ENCODE peak calls at places on chromosome 12, in four cellular contexts. One of them, this sample, is unnamed.

GRCh38 chr12:107522692-107523477 is 162.7 kb upstream of the PWP1 start:
- DNase-seq in K562: peak
- DNase-seq in HepG2: peak
- DNase-seq in WTC11: peak
- DNase-seq in this sample: peak

GRCh38 chr12:24776856-24777255 is 172.0 kb downstream of the BCAT1 start:
- DNase-seq in HepG2: no peak
- DNase-seq in WTC11: no peak
- DNase-seq in K562: no peak
- DNase-seq in this sample: no peak

GRCh38 chr12:79617696-79618095 is 73.1 kb downstream of the PAWR start:
- DNase-seq in WTC11: no peak
- DNase-seq in HepG2: no peak
- DNase-seq in K562: no peak
- DNase-seq in this sample: no peak

GRCh38 chr12:117567644-117568043 is 206.2 kb upstream of the NOS1 start:
- DNase-seq in HepG2: no peak
- DNase-seq in WTC11: no peak
- DNase-seq in K562: no peak
- DNase-seq in this sample: no peak

GRCh38 chr12:24630446-24630845 is 318.5 kb downstream of the BCAT1 start:
- DNase-seq in K562: no peak
- DNase-seq in HepG2: no peak
- DNase-seq in WTC11: no peak
- DNase-seq in this sample: no peak

GRCh38 chr12:18828987-18829386 is 91.1 kb downstream of the CAPZA3 start:
- DNase-seq in K562: no peak
- DNase-seq in WTC11: no peak
- DNase-seq in HepG2: no peak
- DNase-seq in this sample: no peak

GRCh38 chr12:24902521-24903304 is 46.2 kb downstream of the BCAT1 start:
- DNase-seq in K562: no peak
- DNase-seq in HepG2: no peak
- DNase-seq in WTC11: peak
- DNase-seq in this sample: no peak

GRCh38 chr12:95881331-95881955 is 22.7 kb downstream of the SNRPF start:
- DNase-seq in WTC11: no peak
- DNase-seq in HepG2: no peak
- DNase-seq in K562: no peak
- DNase-seq in this sample: no peak

GRCh38 chr12:32702470-32702869 is 23.4 kb downstream of the DNM1L start:
- DNase-seq in HepG2: no peak
- DNase-seq in K562: no peak
- DNase-seq in WTC11: no peak
- DNase-seq in this sample: no peak

GRCh38 chr12:19916982-19917381 is 451.4 kb upstream of the PDE3A start:
- DNase-seq in WTC11: no peak
- DNase-seq in HepG2: no peak
- DNase-seq in K562: no peak
- DNase-seq in this sample: no peak

GRCh38 chr12:75660805-75661404 is 149.5 kb upstream of the KRR1 start:
- DNase-seq in HepG2: no peak
- DNase-seq in K562: no peak
- DNase-seq in WTC11: no peak
- DNase-seq in this sample: no peak

GRCh38 chr12:7856516-7856915 is 16.2 kb downstream of the SLC2A14 start:
- DNase-seq in HepG2: no peak
- DNase-seq in K562: no peak
- DNase-seq in WTC11: no peak
- DNase-seq in this sample: no peak

GRCh38 chr12:67647547-67648305 is 819 bp upstream of the DYRK2 start:
- DNase-seq in WTC11: peak
- DNase-seq in HepG2: peak
- DNase-seq in K562: peak
- DNase-seq in this sample: peak

GRCh38 chr12:58914457-58914856 is 5.8 kb downstream of the LRIG3 start:
- DNase-seq in WTC11: no peak
- DNase-seq in HepG2: no peak
- DNase-seq in K562: no peak
- DNase-seq in this sample: no peak

GRCh38 chr12:103783744-103784664 is 57.0 kb downstream of the NT5DC3 start:
- DNase-seq in HepG2: no peak
- DNase-seq in WTC11: no peak
- DNase-seq in K562: no peak
- DNase-seq in this sample: no peak
- TF ChIP-seq ELF4 in HepG2: no peak
- TF ChIP-seq ELF4 in WTC11: no peak
- TF ChIP-seq ELF4 in K562: no peak
- TF ChIP-seq ELF4 in this sample: no peak

GRCh38 chr12:115426732-115427131 is 742.8 kb upstream of the TBX3 start:
- DNase-seq in HepG2: peak
- DNase-seq in K562: no peak
- DNase-seq in WTC11: no peak
- DNase-seq in this sample: no peak
- TF ChIP-seq ELF4 in HepG2: no peak
- TF ChIP-seq ELF4 in K562: no peak
- TF ChIP-seq ELF4 in WTC11: no peak
- TF ChIP-seq ELF4 in this sample: no peak

DNA sequence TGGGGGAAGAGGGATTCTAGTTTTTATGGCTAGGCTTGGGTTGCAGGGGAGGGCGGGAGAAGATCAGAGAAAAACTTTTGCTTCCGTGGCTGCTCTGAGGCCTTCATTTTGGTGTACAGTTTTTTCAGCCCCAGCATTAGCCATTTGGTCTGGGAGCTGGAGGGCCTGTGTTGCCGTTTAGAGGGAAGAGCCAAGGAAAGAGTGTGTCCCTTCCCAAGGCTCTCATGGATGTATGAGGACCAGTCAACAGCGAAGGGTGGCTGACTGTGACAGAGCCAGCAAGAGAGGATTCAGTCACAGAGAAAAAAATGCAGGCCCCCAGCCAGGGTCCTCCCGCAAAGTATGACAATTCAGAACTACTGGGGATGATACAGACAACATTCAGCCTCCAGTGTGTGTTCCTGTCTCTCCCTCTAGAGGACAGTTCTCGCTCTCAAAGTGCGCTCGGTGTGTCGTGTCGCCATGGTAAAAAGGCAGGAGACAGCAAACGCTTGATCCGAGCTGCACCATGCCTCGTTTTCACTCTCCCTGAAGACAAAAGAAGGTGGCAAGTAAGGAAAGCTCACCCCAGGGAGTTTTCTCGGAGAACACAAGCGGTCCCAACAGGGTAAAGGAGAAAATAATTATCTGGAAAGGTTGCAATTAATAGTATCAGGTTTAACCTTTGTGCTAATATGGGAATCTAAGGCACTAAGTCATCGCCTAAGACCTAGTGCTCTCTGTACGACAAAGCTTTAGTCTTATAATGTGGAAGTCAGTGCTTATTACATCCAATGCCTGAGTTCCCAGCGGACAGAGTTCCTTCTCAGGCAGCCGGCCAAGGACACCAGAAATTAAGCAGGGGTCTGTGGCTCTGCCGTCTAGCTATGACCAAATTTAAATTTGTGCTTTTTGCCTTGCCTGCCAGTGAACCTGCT is 157.3 kb upstream of the PLXNC1 start:
- DNase-seq in HepG2: peak
- DNase-seq in WTC11: peak
- DNase-seq in K562: peak
- DNase-seq in this sample: no peak
- TF ChIP-seq ELF4 in HepG2: no peak
- TF ChIP-seq ELF4 in WTC11: no peak
- TF ChIP-seq ELF4 in K562: no peak
- TF ChIP-seq ELF4 in this sample: no peak

GRCh38 chr12:12327802-12328201 is 22.2 kb downstream of the MANSC1 start:
- DNase-seq in HepG2: peak
- DNase-seq in WTC11: no peak
- DNase-seq in K562: peak
- DNase-seq in this sample: peak
- TF ChIP-seq ELF4 in HepG2: no peak
- TF ChIP-seq ELF4 in WTC11: no peak
- TF ChIP-seq ELF4 in K562: no peak
- TF ChIP-seq ELF4 in this sample: no peak

GRCh38 chr12:10540776-10541205 is 35.1 kb downstream of the EIF2S3B start:
- DNase-seq in HepG2: no peak
- DNase-seq in K562: no peak
- DNase-seq in WTC11: no peak
- DNase-seq in this sample: no peak
- TF ChIP-seq ELF4 in HepG2: no peak
- TF ChIP-seq ELF4 in K562: no peak
- TF ChIP-seq ELF4 in WTC11: no peak
- TF ChIP-seq ELF4 in this sample: no peak

GRCh38 chr12:131219173-131220006 is 265.7 kb downstream of the ADGRD1 start:
- DNase-seq in WTC11: no peak
- DNase-seq in K562: no peak
- DNase-seq in HepG2: no peak
- DNase-seq in this sample: no peak
- TF ChIP-seq ELF4 in WTC11: no peak
- TF ChIP-seq ELF4 in K562: no peak
- TF ChIP-seq ELF4 in HepG2: no peak
- TF ChIP-seq ELF4 in this sample: no peak

GRCh38 chr12:52055781-52056711 is 4.8 kb downstream of the NR4A1 start:
- DNase-seq in HepG2: no peak
- DNase-seq in WTC11: no peak
- DNase-seq in K562: no peak
- DNase-seq in this sample: no peak
- TF ChIP-seq ELF4 in HepG2: no peak
- TF ChIP-seq ELF4 in WTC11: no peak
- TF ChIP-seq ELF4 in K562: no peak
- TF ChIP-seq ELF4 in this sample: no peak

DNA sequence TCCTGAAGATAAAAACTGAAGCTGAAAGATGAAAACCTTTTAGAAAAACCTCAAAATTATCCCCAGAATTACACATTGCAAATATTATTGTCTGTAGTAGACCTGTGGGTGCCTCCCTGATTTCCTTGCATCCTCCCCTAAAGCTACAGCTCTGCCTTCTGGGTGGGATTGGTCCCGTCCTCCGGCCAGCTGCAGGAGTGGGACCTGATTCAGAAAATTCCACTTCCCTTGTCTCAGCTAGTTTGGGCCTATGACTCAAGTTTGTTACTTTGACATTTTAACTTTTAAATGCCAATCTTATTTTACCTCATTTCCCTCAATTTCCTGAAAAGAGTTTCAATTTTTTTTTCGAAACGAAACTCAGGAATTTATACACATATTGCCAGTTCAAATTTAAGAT is 13.2 kb upstream of the SLC41A2 start:
- DNase-seq in WTC11: no peak
- DNase-seq in HepG2: no peak
- DNase-seq in K562: no peak
- DNase-seq in this sample: no peak
- TF ChIP-seq ELF4 in WTC11: no peak
- TF ChIP-seq ELF4 in HepG2: no peak
- TF ChIP-seq ELF4 in K562: no peak
- TF ChIP-seq ELF4 in this sample: no peak